ENCODE peak calls at places on chromosome 10, in eight cellular contexts. C is ascending aorta, N is GM23248, O is uterus, G is A549, L is gastrocnemius medialis, S is fibroblast of lung, T is colonic mucosa. I is an unnamed sample.

GRCh38 chr10:21100190-21100589 is 203.1 kb upstream of the NEBL start:
- DNase-seq in C (no peak), N (no peak), O (no peak), G (no peak), L (no peak), S (peak), T (no peak), I (no peak)

GRCh38 chr10:132062641-132063390 is 2.9 kb upstream of the JAKMIP3 start:
- DNase-seq in C (no peak), N (no peak), O (no peak), G (no peak), L (no peak), S (no peak), T (no peak), I (no peak)

GRCh38 chr10:43386981-43387677 is 15.7 kb downstream of the FXYD4 start:
- DNase-seq in C (no peak), N (no peak), O (no peak), G (no peak), L (no peak), S (no peak), T (no peak), I (no peak)

GRCh38 chr10:73817826-73818225 is 6.4 kb upstream of the NDST2 start:
- DNase-seq in C (no peak), N (no peak), O (no peak), G (no peak), L (no peak), S (no peak), T (no peak), I (no peak)

GRCh38 chr10:77264527-77264926 is 373.1 kb downstream of the KCNMA1 start:
- DNase-seq in C (no peak), N (no peak), O (no peak), G (no peak), L (no peak), S (no peak), T (no peak), I (no peak)

GRCh38 chr10:90602815-90603600 is 254.8 kb downstream of the HTR7 start:
- DNase-seq in C (no peak), N (peak), O (no peak), G (no peak), L (no peak), S (peak), T (no peak), I (no peak)

GRCh38 chr10:57188846-57189245 is 827.8 kb upstream of the ZWINT start:
- DNase-seq in C (no peak), N (no peak), O (no peak), G (no peak), L (no peak), S (no peak), T (no peak), I (no peak)

GRCh38 chr10:124494050-124494807 is 32.6 kb downstream of the LHPP start:
- DNase-seq in C (no peak), N (no peak), O (no peak), G (no peak), L (no peak), S (no peak), T (no peak), I (no peak)

DNA sequence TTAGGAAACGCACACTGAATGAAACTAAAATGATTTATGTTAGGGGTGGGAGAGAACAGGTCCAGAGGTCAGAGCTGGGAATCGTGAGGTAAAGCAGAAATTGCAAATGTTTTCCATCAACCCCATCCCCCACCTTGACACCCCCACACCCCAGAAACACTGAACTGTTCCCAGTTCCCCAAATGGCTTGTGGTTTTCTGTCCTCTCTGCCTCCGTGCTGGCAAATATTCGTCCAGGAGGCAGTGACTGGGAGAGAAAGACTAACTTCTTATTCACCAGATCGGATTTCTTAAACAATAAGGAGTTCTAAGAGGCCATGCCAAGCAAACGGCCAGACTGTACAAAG is 732 bp upstream of the RASSF4 start:
- DNase-seq in C (no peak), N (no peak), O (no peak), G (no peak), L (no peak), S (no peak), T (no peak), I (no peak)
- H3K27ac ChIP-seq in C (peak), N (peak), O (peak), G (peak), L (peak), S (no peak), T (peak), I (peak)

DNA sequence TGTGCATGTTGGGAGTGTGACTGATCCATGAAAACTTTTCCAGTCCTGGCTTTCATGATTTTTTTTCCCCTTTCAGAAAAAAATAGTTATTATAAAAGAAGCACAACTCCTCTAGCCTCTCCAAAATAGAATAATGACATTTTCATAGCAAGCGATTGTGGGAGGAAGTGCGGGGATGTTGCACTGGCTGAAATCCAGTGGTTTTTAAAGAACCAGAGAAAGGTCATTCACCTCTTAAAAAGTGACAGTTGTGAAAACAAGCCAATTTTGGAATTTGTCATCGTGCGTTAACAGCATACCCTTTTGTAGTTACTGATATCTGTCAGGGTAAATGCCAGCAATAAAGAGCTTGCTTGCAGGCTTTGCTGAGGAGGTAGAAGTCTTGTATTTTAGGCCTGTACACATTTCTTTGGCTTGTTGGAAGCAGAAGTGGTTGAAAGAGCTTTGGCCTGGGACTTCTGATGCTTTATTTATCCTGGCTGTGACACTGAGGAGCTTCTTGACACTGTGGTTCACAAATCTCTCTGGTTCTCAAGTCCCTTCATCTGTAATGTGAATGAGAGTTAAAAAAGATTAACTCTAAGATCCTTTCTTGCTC is 545.9 kb downstream of the REEP3 start:
- DNase-seq in C (no peak), N (no peak), O (no peak), G (no peak), L (no peak), S (no peak), T (no peak), I (peak)
- H3K27ac ChIP-seq in C (peak), N (no peak), O (peak), G (no peak), L (no peak), S (no peak), T (no peak), I (no peak)

GRCh38 chr10:96663794-96664193 is 56.5 kb downstream of the PIK3AP1 start:
- DNase-seq in C (no peak), N (no peak), O (no peak), G (no peak), L (no peak), S (no peak), T (no peak), I (no peak)

GRCh38 chr10:96666738-96667137 is 53.6 kb downstream of the PIK3AP1 start:
- DNase-seq in C (no peak), N (no peak), O (no peak), G (no peak), L (no peak), S (no peak), T (no peak), I (no peak)

GRCh38 chr10:96664563-96664962 is 55.8 kb downstream of the PIK3AP1 start:
- DNase-seq in C (no peak), N (no peak), O (no peak), G (no peak), L (no peak), S (peak), T (no peak), I (no peak)

GRCh38 chr10:96667401-96667800 is 52.9 kb downstream of the PIK3AP1 start:
- DNase-seq in C (no peak), N (peak), O (no peak), G (no peak), L (no peak), S (peak), T (no peak), I (no peak)

GRCh38 chr10:96665306-96665705 is 55.0 kb downstream of the PIK3AP1 start:
- DNase-seq in C (no peak), N (peak), O (no peak), G (no peak), L (no peak), S (peak), T (no peak), I (no peak)
- H3K27ac ChIP-seq in C (no peak), N (no peak), O (no peak), G (peak), L (no peak), S (no peak), T (no peak), I (no peak)

GRCh38 chr10:45063605-45064231 is 63.0 kb downstream of the ZNF22 start:
- DNase-seq in C (no peak), N (no peak), O (no peak), G (no peak), L (no peak), S (no peak), T (no peak), I (no peak)
- H3K27ac ChIP-seq in C (no peak), N (no peak), O (no peak), G (no peak), L (no peak), S (no peak), T (no peak), I (no peak)

GRCh38 chr10:557792-558328 is 131.6 kb downstream of the DIP2C start:
- DNase-seq in C (no peak), N (peak), O (no peak), G (no peak), L (no peak), S (no peak), T (no peak), I (no peak)
- H3K27ac ChIP-seq in C (no peak), N (no peak), O (no peak), G (no peak), L (no peak), S (no peak), T (no peak), I (no peak)

GRCh38 chr10:12534824-12535223 is 185.5 kb downstream of the CAMK1D start:
- DNase-seq in C (no peak), N (no peak), O (no peak), G (no peak), L (peak), S (peak), T (no peak), I (no peak)
- H3K27ac ChIP-seq in C (no peak), N (no peak), O (no peak), G (no peak), L (no peak), S (no peak), T (no peak), I (no peak)

GRCh38 chr10:13858709-13859108 is 271.9 kb downstream of the PRPF18 start:
- DNase-seq in C (peak), N (no peak), O (no peak), G (no peak), L (no peak), S (no peak), T (no peak), I (no peak)
- H3K27ac ChIP-seq in C (no peak), N (no peak), O (no peak), G (no peak), L (no peak), S (no peak), T (no peak), I (no peak)